ENCODE peak calls at places on chromosomes 7 and 10, in four cellular contexts. H is GM12878, O is dorsolateral prefrontal cortex, Y is tibial artery. G is an unnamed sample.
A peak's percentile ranks its signal among the peaks of the same experiment; 100 is the strongest.

GRCh38 chr10:88042162-88043100 is 179.0 kb downstream of the PTEN start:
- DNase-seq in H (no peak), O (no peak), Y (peak; percentile 47), G (no peak)

GRCh38 chr7:47458057-47458456 is 123.9 kb downstream of the TNS3 start:
- DNase-seq in H (no peak), O (no peak), Y (peak; percentile 72), G (no peak)

GRCh38 chr10:130463104-130463875 is 327.1 kb downstream of the GLRX3 start:
- DNase-seq in H (no peak), O (no peak), Y (no peak), G (no peak)

GRCh38 chr7:130912086-130912909 is 178.3 kb upstream of the KLF14 start:
- DNase-seq in H (no peak), O (no peak), Y (no peak), G (no peak)

GRCh38 chr10:3761916-3762708 is 22.9 kb downstream of the KLF6 start:
- DNase-seq in H (no peak), O (no peak), Y (no peak), G (no peak)

GRCh38 chr10:11097686-11098085 is 80.0 kb downstream of the CELF2 start:
- DNase-seq in H (peak; percentile 36), O (no peak), Y (no peak), G (no peak)

GRCh38 chr7:24715661-24716479 is 41.4 kb downstream of the GSDME start:
- DNase-seq in H (peak; percentile 61), O (no peak), Y (no peak), G (no peak)

GRCh38 chr10:69489506-69490090 is 38.3 kb downstream of the TSPAN15 start:
- DNase-seq in H (no peak), O (peak; percentile 33), Y (no peak), G (no peak)

GRCh38 chr10:12241810-12242529 is 46.0 kb downstream of the CDC123 start:
- DNase-seq in H (peak; percentile 41), O (no peak), Y (no peak), G (no peak)

GRCh38 chr10:125624800-125625199 is 58.2 kb downstream of the TEX36 start:
- DNase-seq in H (no peak), O (no peak), Y (no peak), G (no peak)

GRCh38 chr10:71873582-71874182 is 22.6 kb upstream of the PSAP start:
- DNase-seq in H (peak; percentile 89), O (no peak), Y (no peak), G (no peak)

GRCh38 chr10:14613570-14613918 is 161.2 kb downstream of the FAM107B start:
- DNase-seq in H (no peak), O (no peak), Y (no peak), G (no peak)

GRCh38 chr10:14611971-14612693 is 162.6 kb downstream of the FAM107B start:
- DNase-seq in H (no peak), O (no peak), Y (no peak), G (no peak)

GRCh38 chr10:14616465-14616864 is 158.2 kb downstream of the FAM107B start:
- DNase-seq in H (no peak), O (no peak), Y (no peak), G (no peak)

GRCh38 chr10:14609178-14609577 is 165.5 kb downstream of the FAM107B start:
- DNase-seq in H (no peak), O (no peak), Y (no peak), G (no peak)

DNA sequence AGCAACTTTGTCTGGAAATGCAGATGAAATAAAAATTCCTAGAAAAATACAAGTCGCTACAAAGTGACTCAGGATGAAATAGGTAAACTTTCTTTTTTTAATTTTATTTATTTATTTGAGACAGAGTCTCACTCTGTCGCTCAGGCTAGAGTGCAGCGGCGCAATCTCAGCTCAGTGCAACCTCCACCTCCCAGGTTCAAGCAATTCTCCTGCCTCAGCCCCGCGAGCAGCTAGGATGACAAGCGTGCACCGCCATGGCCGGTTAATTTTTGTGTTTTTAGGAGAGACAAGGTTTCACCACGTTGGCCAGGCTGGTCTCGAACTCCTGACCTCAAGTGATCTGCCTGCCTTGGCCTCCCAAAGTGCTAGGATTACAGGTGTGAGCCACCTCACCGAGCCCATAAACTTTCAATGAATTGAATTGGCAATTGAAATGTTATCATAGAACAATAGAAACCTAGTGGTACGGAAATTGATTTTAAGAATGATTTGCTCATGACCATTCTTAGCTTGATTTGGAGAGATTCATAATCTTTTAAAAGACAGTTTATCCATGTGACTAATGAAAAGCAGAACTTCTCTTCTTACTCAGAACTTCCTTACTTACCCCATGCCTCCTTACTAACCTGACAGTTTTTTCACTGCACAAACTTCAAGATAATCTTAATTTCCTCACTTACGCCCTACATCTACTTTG is 161.7 kb downstream of the FAM107B start:
- DNase-seq in H (no peak), O (no peak), Y (no peak), G (no peak)
- H3K27ac ChIP-seq in H (no peak overlapping the region), O (no peak overlapping the region), Y (no peak overlapping the region), G (no peak overlapping the region)

GRCh38 chr10:110279062-110279986 is 25.4 kb downstream of the SMNDC1 start:
- DNase-seq in H (peak; percentile 28), O (no peak), Y (peak; percentile 56), G (peak; percentile 46)
- H3K27ac ChIP-seq in H (no peak overlapping the region), O (peak overlapping the region; percentile 96), Y (peak overlapping the region; percentile 42), G (peak overlapping the region; percentile 75)

DNA sequence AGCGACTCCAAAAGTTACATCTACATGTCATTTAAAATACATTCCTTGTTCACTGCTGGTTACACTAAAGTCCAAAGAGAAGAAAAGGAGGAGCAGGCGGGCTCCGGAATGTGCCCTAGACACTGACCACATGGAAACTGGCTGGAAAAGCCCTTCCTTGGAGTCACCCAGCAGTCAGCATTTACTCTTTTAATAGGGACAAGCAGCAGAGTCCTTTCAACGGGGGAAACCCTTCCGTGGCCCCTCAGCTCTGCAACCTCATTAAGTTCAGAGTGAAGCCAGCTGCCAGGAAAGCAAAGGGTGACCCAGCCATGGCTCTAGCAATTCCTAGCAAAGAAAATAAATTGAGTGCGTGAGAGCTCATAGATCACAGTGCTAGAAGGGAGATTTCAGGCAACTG is 101.7 kb downstream of the SORBS1 start:
- DNase-seq in H (no peak), O (no peak), Y (no peak), G (no peak)
- H3K27ac ChIP-seq in H (no peak overlapping the region), O (peak overlapping the region; percentile 0), Y (peak overlapping the region; percentile 91), G (no peak overlapping the region)

GRCh38 chr7:204326-204725 is 12.0 kb downstream of the FAM20C start:
- DNase-seq in H (no peak), O (no peak), Y (no peak), G (no peak)
- H3K27ac ChIP-seq in H (no peak overlapping the region), O (no peak overlapping the region), Y (no peak overlapping the region), G (no peak overlapping the region)

GRCh38 chr7:45975847-45976484 is 54.9 kb upstream of the IGFBP3 start:
- DNase-seq in H (no peak), O (no peak), Y (no peak), G (no peak)

GRCh38 chr7:45975367-45975766 is 54.3 kb upstream of the IGFBP3 start:
- DNase-seq in H (no peak), O (no peak), Y (no peak), G (no peak)

GRCh38 chr7:45974540-45975360 is 53.7 kb upstream of the IGFBP3 start:
- DNase-seq in H (no peak), O (no peak), Y (no peak), G (no peak)

GRCh38 chr7:45972629-45973312 is 51.7 kb upstream of the IGFBP3 start:
- DNase-seq in H (no peak), O (no peak), Y (no peak), G (no peak)

GRCh38 chr7:45973725-45974532 is 52.9 kb upstream of the IGFBP3 start:
- DNase-seq in H (no peak), O (peak; percentile 75), Y (no peak), G (peak; percentile 48)
- H3K27ac ChIP-seq in H (no peak overlapping the region), O (no peak overlapping the region), Y (no peak overlapping the region), G (no peak overlapping the region)

GRCh38 chr10:51145388-51145787 is 71.1 kb downstream of the PRKG1 start:
- DNase-seq in H (no peak), O (no peak), Y (no peak), G (no peak)

GRCh38 chr10:51144161-51144781 is 70.0 kb downstream of the PRKG1 start:
- DNase-seq in H (no peak), O (no peak), Y (no peak), G (no peak)

GRCh38 chr10:51137741-51138529 is 63.6 kb downstream of the PRKG1 start:
- DNase-seq in H (no peak), O (no peak), Y (no peak), G (no peak)

GRCh38 chr10:51139176-51139575 is 64.9 kb downstream of the PRKG1 start:
- DNase-seq in H (no peak), O (no peak), Y (no peak), G (no peak)

DNA sequence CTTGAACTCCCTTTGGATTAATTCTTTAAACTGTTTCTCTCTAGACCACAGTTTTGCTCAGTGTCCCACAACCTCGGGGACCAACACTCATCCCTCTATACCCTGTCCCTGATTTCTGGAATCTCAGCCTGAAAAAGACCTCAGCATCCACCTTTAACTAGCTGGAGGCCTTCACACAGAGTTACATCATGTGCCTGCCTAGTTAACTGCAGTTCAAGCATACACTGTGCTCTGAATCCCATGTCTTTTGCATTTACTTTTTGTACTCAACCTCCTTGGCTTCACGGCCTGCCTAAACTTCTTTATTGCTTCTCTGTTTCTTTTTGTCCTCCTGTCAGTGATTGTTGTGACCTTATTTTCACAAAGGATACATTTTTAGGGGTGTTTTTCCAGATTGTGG is 66.7 kb downstream of the PRKG1 start:
- DNase-seq in H (no peak), O (no peak), Y (no peak), G (no peak)
- H3K27ac ChIP-seq in H (no peak overlapping the region), O (no peak overlapping the region), Y (peak overlapping the region; percentile 39), G (no peak overlapping the region)

G was measured in substantia nigra.